ENCODE peak calls at places on chromosomes 5 and 9, in six cellular contexts. Y is OCI-LY7, O is heart left ventricle, L is PC-3, J is Peyer's patch, Q is GM23248. D is an unnamed sample. For H3K4me1, the result is how much of the 10 kb centered on the place peaks cover.

GRCh38 chr5:175288048-175288621 is 155.8 kb downstream of the DRD1 start:
- DNase-seq in Q (peak), O (no peak), J (no peak), L (peak), Y (no peak), D (no peak)

GRCh38 chr9:78962186-78962585 is 609.6 kb upstream of the TLE4 start:
- DNase-seq in J (no peak), O (no peak), Q (no peak), Y (no peak), L (no peak), D (no peak)

GRCh38 chr5:72555871-72556270 is 48.7 kb upstream of the ZNF366 start:
- DNase-seq in O (no peak), Y (no peak), L (no peak), J (no peak), Q (peak), D (peak)

GRCh38 chr5:171845857-171846785 is 60.5 kb downstream of the SMIM23 start:
- DNase-seq in J (no peak), L (peak), Y (no peak), Q (peak), O (peak), D (no peak)

GRCh38 chr9:125949247-125949646 is 202.1 kb downstream of the PBX3 start:
- DNase-seq in Y (no peak), J (no peak), Q (no peak), L (peak), O (no peak), D (no peak)

GRCh38 chr5:170112876-170113516 is 7.3 kb downstream of the FOXI1 start:
- DNase-seq in O (no peak), Q (no peak), Y (no peak), J (no peak), L (no peak), D (no peak)

GRCh38 chr9:100700689-100701318 is 122.9 kb downstream of the CAVIN4 start:
- DNase-seq in O (no peak), Q (peak), Y (peak), J (no peak), L (peak), D (peak)

GRCh38 chr9:16363073-16363781 is 507.2 kb downstream of the BNC2 start:
- DNase-seq in O (no peak), Y (no peak), Q (no peak), J (no peak), L (no peak), D (no peak)

GRCh38 chr5:174731214-174732039 is 7.0 kb downstream of the MSX2 start:
- DNase-seq in Y (no peak), Q (no peak), L (no peak), J (no peak), O (no peak), D (no peak)

GRCh38 chr5:54362992-54363630 is 52.7 kb upstream of the ARL15 start:
- DNase-seq in L (no peak), Q (peak), J (no peak), O (no peak), Y (no peak), D (no peak)

GRCh38 chr5:132812123-132812948 is 766 bp upstream of the SOWAHA start:
- DNase-seq in Q (no peak), L (no peak), Y (no peak), J (no peak), O (no peak), D (no peak)

GRCh38 chr9:5953743-5954707 is 61.4 kb downstream of the RANBP6 start:
- DNase-seq in Q (no peak), J (no peak), O (no peak), Y (no peak), L (peak), D (no peak)

GRCh38 chr5:33275921-33276705 is 164.7 kb upstream of the TARS1 start:
- DNase-seq in Y (no peak), O (no peak), L (no peak), Q (peak), J (no peak), D (no peak)

GRCh38 chr9:126058631-126059030 is 268.0 kb upstream of the MVB12B start:
- DNase-seq in J (no peak), L (no peak), O (no peak), Y (no peak), Q (no peak), D (peak)

GRCh38 chr5:36494756-36495637 is 111.4 kb upstream of the SLC1A3 start:
- DNase-seq in Q (peak), Y (no peak), L (peak), O (no peak), J (no peak), D (no peak)

GRCh38 chr9:30584559-30584958 is 1799.9 kb upstream of the ACO1 start:
- DNase-seq in O (no peak), J (no peak), Q (no peak), L (no peak), Y (no peak), D (no peak)

GRCh38 chr5:113367586-113367985 is 67.2 kb downstream of the TSSK1B start:
- DNase-seq in Q (no peak), J (no peak), O (no peak), L (no peak), Y (no peak), D (peak)

GRCh38 chr9:81132318-81132717 is 557.0 kb downstream of the TLE1 start:
- DNase-seq in O (no peak), J (no peak), L (peak), Q (no peak), Y (no peak), D (no peak)

GRCh38 chr9:85212209-85212608 is 529.5 kb downstream of the AGTPBP1 start:
- DNase-seq in Q (peak), Y (no peak), J (no peak), L (no peak), O (no peak), D (no peak)

GRCh38 chr9:89418882-89419641 is 78.9 kb downstream of the SEMA4D start:
- DNase-seq in Q (no peak), O (no peak), J (peak), L (no peak), Y (peak), D (no peak)

GRCh38 chr9:95044731-95045508 is 272.6 kb downstream of the FANCC start:
- DNase-seq in J (peak), Q (no peak), L (no peak), Y (no peak), O (peak), D (peak)

GRCh38 chr9:92639791-92640271 is 30.1 kb downstream of the IPPK start:
- DNase-seq in J (no peak), Q (no peak), Y (no peak), L (no peak), O (no peak), D (no peak)

GRCh38 chr5:133371371-133372155 is 240.8 kb downstream of the FSTL4 start:
- DNase-seq in J (no peak), L (peak), Q (no peak), O (no peak), Y (no peak), D (no peak)

GRCh38 chr9:110969971-110970381 is 68.3 kb downstream of the LPAR1 start:
- DNase-seq in J (no peak), Y (no peak), L (peak), O (no peak), Q (peak), D (no peak)

GRCh38 chr5:96516631-96517071 is 83.6 kb upstream of the PCSK1 start:
- DNase-seq in O (no peak), L (no peak), J (no peak), Q (peak), Y (no peak), D (no peak)

GRCh38 chr5:77211691-77212047 is 1.2 kb downstream of the PDE8B start:
- DNase-seq in J (no peak), Y (no peak), Q (no peak), O (no peak), L (no peak), D (no peak)

GRCh38 chr9:21558627-21559401 is 76.7 kb upstream of the IFNE start:
- DNase-seq in J (no peak), O (no peak), L (no peak), Y (no peak), Q (peak), D (no peak)

GRCh38 chr5:1180841-1181271 is 20.5 kb upstream of the SLC6A19 start:
- DNase-seq in J (peak), O (peak), L (no peak), Q (no peak), Y (no peak), D (peak)

GRCh38 chr5:18113724-18114123 is 479.5 kb downstream of the TAF11L14 start:
- DNase-seq in L (peak), O (no peak), J (no peak), Q (peak), Y (no peak), D (peak)

GRCh38 chr9:136900988-136901515 is 14.7 kb downstream of the TRAF2 start:
- DNase-seq in L (no peak), J (no peak), Q (no peak), Y (no peak), O (no peak), D (no peak)

GRCh38 chr9:136899196-136899595 is 12.9 kb downstream of the TRAF2 start:
- DNase-seq in O (no peak), L (no peak), Q (no peak), J (no peak), Y (no peak), D (no peak)

GRCh38 chr9:136896027-136896426 is 9.7 kb downstream of the TRAF2 start:
- DNase-seq in Y (no peak), J (peak), Q (no peak), L (no peak), O (no peak), D (no peak)

GRCh38 chr9:136900556-136900955 is 14.2 kb downstream of the TRAF2 start:
- DNase-seq in Q (no peak), J (no peak), L (no peak), Y (no peak), O (no peak), D (no peak)

DNA sequence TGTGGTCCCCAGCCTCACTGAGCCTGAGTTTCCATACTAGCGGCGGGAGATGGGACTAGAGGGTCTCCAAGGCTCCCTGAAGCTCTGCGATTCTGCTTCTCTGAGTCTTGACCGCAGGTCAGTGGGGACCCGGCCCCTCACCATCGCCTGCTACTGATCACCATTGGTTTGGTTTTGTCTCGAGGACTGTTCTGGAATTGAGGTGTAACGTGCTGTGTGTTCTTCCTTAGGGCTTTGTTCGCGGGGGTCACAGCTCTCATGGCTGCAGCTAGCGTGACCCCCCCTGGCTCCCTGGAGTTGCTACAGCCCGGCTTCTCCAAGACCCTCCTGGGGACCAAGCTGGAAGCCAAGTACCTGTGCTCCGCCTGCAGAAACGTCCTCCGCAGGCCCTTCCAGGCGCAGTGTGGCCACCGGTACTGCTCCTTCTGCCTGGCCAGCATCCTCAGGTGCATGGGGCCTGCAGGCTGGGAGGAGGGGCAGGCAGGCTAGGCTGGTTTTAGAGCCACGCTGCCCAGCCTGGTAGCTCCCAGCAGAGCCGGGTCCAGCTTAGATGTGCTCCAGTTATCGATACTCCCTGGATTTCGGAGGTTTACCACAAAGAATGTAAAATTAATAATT is 12.3 kb downstream of the TRAF2 start:
- DNase-seq in J (no peak), Q (no peak), O (no peak), L (no peak), Y (no peak), D (no peak)
- H3K4me1 ChIP-seq in J (half or more), Q (under half), O (under half), L (under half), Y (under half), D (under half)

DNA sequence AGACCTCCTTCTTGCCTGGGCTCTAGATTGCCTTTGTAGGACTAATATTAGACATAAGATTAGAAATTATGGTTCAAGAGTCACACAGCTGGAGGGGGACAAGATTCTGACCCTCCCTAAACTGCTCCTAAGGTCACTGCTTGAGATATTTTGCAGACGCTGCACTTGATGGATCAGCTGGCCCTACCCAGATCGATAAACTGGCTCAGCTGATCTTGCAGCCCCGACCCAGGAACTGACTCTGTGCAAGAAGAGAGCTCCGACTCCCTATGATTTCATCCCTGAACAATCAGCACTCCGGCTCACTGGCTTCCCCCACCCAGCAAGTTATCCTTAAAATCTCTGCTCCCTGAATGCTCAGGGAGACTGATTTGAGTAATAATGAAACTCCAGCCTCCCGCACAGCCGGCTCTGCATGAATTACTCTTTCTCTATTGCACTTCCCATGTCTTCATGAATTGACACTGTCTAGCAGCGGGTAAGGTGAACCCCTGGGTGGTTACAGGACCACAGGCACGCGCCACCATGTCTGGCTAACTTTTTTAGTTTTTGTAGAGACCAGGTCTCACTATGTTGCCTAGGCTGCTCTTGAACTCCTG is 17.0 kb upstream of the NANS start:
- DNase-seq in J (no peak), L (no peak), O (no peak), Q (peak), Y (peak), D (no peak)
- H3K4me1 ChIP-seq in J (under half), L (under half), O (under half), Q (under half), Y (half or more), D (under half)

DNA sequence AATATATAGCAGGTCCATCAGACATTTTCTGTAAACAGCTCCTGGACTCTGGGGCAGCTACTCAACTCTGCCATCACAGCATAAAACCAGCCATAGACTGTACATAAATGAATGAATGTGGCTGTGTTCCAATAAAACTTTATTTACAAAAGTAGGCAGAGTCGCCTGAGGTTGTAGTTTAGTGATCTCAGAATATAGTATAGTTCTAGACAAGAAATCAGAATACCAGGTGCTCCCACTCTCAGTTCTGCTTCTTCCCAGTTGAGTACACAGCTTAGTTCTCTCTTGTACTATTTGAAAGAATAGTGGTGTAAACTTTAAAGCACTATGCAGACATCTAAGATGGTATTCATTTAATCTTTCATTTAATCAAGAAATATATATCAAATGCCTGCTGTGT is 37.2 kb downstream of the TNFSF8 start:
- DNase-seq in Y (peak), O (no peak), L (no peak), Q (no peak), J (no peak), D (no peak)
- H3K4me1 ChIP-seq in Y (half or more), O (under half), L (under half), Q (under half), J (under half), D (under half)

GRCh38 chr9:29001006-29001405 is 1427.7 kb upstream of the C9orf72 start:
- DNase-seq in Y (no peak), Q (no peak), O (no peak), J (no peak), L (no peak), D (no peak)
- H3K4me1 ChIP-seq in Y (under half), Q (under half), O (under half), J (under half), L (under half), D (under half)

GRCh38 chr5:125199373-125199772 is 452.9 kb upstream of the ZNF608 start:
- DNase-seq in O (no peak), Y (no peak), L (no peak), Q (no peak), J (no peak), D (no peak)

GRCh38 chr5:125202353-125202752 is 455.9 kb upstream of the ZNF608 start:
- DNase-seq in Q (no peak), L (no peak), Y (no peak), J (no peak), O (no peak), D (no peak)

GRCh38 chr5:125198270-125198974 is 452.0 kb upstream of the ZNF608 start:
- DNase-seq in L (no peak), O (peak), Y (peak), Q (peak), J (no peak), D (peak)

GRCh38 chr5:125200842-125201373 is 454.5 kb upstream of the ZNF608 start:
- DNase-seq in L (no peak), Q (no peak), O (no peak), Y (peak), J (no peak), D (no peak)

GRCh38 chr5:125199968-125200841 is 453.8 kb upstream of the ZNF608 start:
- DNase-seq in Y (peak), O (no peak), Q (peak), L (no peak), J (no peak), D (peak)
- H3K4me1 ChIP-seq in Y (under half), O (under half), Q (under half), L (under half), J (under half), D (under half)